ENCODE peak calls at places on chromosome 9, in six cellular contexts. O is effector memory CD4-positive, alpha-beta T cell; C is neural crest cell; L is brain microvascular endothelial cell; X is activated T-helper 1 cell treated with anti-CD3 and anti-CD28 coated beads, Interleukin-2, amount 50 U/mL, for 16 hours; S is ACHN. M is an unnamed sample.

GRCh38 chr9:116269250-116269649 is 115.7 kb downstream of the PAPPA start:
- DNase-seq in O (no peak), C (no peak), S (no peak), L (peak), X (no peak), M (no peak)

GRCh38 chr9:132703336-132703735 is 33.1 kb downstream of the GTF3C4 start:
- DNase-seq in S (no peak), X (no peak), L (no peak), O (no peak), C (no peak), M (no peak)

GRCh38 chr9:84436386-84437114 is 96.0 kb upstream of the SLC28A3 start:
- DNase-seq in O (no peak), S (no peak), X (no peak), C (no peak), L (no peak), M (no peak)

GRCh38 chr9:133609311-133610098 is at the start of gene FAM163B:
- DNase-seq in S (peak), C (peak), X (no peak), O (no peak), L (peak), M (peak)

GRCh38 chr9:117097761-117098160 is 317.1 kb downstream of the ASTN2 start:
- DNase-seq in L (no peak), S (no peak), O (no peak), C (no peak), X (no peak), M (no peak)

GRCh38 chr9:14345586-14346237 is 31.8 kb upstream of the NFIB start:
- DNase-seq in O (no peak), C (no peak), L (no peak), X (no peak), S (no peak), M (no peak)

GRCh38 chr9:23741304-23741800 is 84.7 kb downstream of the ELAVL2 start:
- DNase-seq in O (no peak), S (no peak), C (no peak), X (no peak), L (no peak), M (no peak)

GRCh38 chr9:86573886-86574285 is 219.7 kb upstream of the TUT7 start:
- DNase-seq in C (no peak), O (no peak), X (no peak), L (no peak), S (no peak), M (no peak)

GRCh38 chr9:20619492-20619860 is 2.8 kb downstream of the MLLT3 start:
- DNase-seq in S (no peak), L (no peak), O (no peak), X (no peak), C (no peak), M (no peak)

GRCh38 chr9:30239875-30240274 is 2144.6 kb upstream of the ACO1 start:
- DNase-seq in L (no peak), O (no peak), X (no peak), S (no peak), C (no peak), M (no peak)

GRCh38 chr9:97695390-97695789 is 1.8 kb downstream of the XPA start:
- DNase-seq in C (no peak), X (no peak), S (no peak), L (no peak), O (no peak), M (no peak)

GRCh38 chr9:34675048-34675714 is 12.7 kb upstream of the CCL27 start:
- DNase-seq in L (peak), C (peak), X (no peak), O (no peak), S (peak), M (peak)

GRCh38 chr9:115142502-115143265 is 24.7 kb upstream of the TNC start:
- DNase-seq in C (no peak), L (peak), O (no peak), S (no peak), X (no peak), M (peak)

GRCh38 chr9:126722922-126723806 is 81.7 kb upstream of the ZBTB43 start:
- DNase-seq in S (peak), X (peak), L (no peak), C (no peak), O (peak), M (no peak)

GRCh38 chr9:77981332-77981731 is 50.3 kb downstream of the GNAQ start:
- DNase-seq in L (peak), C (no peak), S (peak), O (no peak), X (no peak), M (no peak)

GRCh38 chr9:101486693-101487442 is 46.8 kb upstream of the RNF20 start:
- DNase-seq in X (no peak), C (peak), S (peak), O (no peak), L (no peak), M (peak)

GRCh38 chr9:137156567-137157375 is 13.1 kb downstream of the LRRC26 start:
- DNase-seq in S (no peak), O (peak), X (peak), C (no peak), L (peak), M (peak)

GRCh38 chr9:81162361-81162760 is 527.0 kb downstream of the TLE1 start:
- DNase-seq in O (no peak), C (no peak), L (no peak), X (no peak), S (no peak), M (no peak)

GRCh38 chr9:81492710-81493447 is 196.5 kb downstream of the TLE1 start:
- DNase-seq in O (no peak), L (peak), C (no peak), S (peak), X (no peak), M (peak)

GRCh38 chr9:127112056-127112455 is 10.4 kb downstream of the ANGPTL2 start:
- DNase-seq in C (no peak), L (no peak), S (no peak), X (no peak), O (no peak), M (no peak)

GRCh38 chr9:127980706-127981558 is at the start of gene EEIG1:
- DNase-seq in X (peak), L (peak), O (peak), S (peak), C (peak), M (peak)

GRCh38 chr9:33011857-33012256 is 10.4 kb upstream of the APTX start:
- DNase-seq in C (no peak), L (no peak), O (no peak), X (no peak), S (no peak), M (no peak)